ENCODE peak calls at places on chromosomes 3 and 15, in six cellular contexts. One of them, this sample, is unnamed.

GRCh38 chr3:127770671-127771370 is 51.5 kb downstream of the MGLL start:
- DNase-seq in IMR-90: no peak
- DNase-seq in HEK293T: no peak
- DNase-seq in HepG2: no peak
- DNase-seq in GM12878: no peak
- DNase-seq in K562: no peak
- DNase-seq in this sample: no peak

GRCh38 chr3:143811602-143812001 is 36.7 kb downstream of the SLC9A9 start:
- DNase-seq in IMR-90: no peak
- DNase-seq in HEK293T: no peak
- DNase-seq in HepG2: no peak
- DNase-seq in GM12878: no peak
- DNase-seq in K562: no peak
- DNase-seq in this sample: no peak

GRCh38 chr3:69203631-69204314 is 81.4 kb upstream of the LMOD3 start:
- DNase-seq in IMR-90: no peak
- DNase-seq in HEK293T: no peak
- DNase-seq in HepG2: no peak
- DNase-seq in GM12878: no peak
- DNase-seq in K562: no peak
- DNase-seq in this sample: no peak

GRCh38 chr3:195197764-195198423 is 73.1 kb downstream of the XXYLT1 start:
- DNase-seq in IMR-90: peak; percentile 90
- DNase-seq in HEK293T: no peak
- DNase-seq in HepG2: no peak
- DNase-seq in GM12878: no peak
- DNase-seq in K562: no peak
- DNase-seq in this sample: peak; percentile 42

GRCh38 chr3:179933872-179934271 is 102.9 kb downstream of the PEX5L start:
- DNase-seq in IMR-90: no peak
- DNase-seq in HEK293T: no peak
- DNase-seq in HepG2: no peak
- DNase-seq in GM12878: no peak
- DNase-seq in K562: no peak
- DNase-seq in this sample: no peak

GRCh38 chr15:35443376-35443775 is 102.6 kb downstream of the DPH6 start:
- DNase-seq in IMR-90: no peak
- DNase-seq in HEK293T: no peak
- DNase-seq in HepG2: no peak
- DNase-seq in GM12878: no peak
- DNase-seq in K562: no peak
- DNase-seq in this sample: no peak

GRCh38 chr3:178238179-178238578 is 298.1 kb upstream of the KCNMB2 start:
- DNase-seq in IMR-90: no peak
- DNase-seq in HEK293T: no peak
- DNase-seq in HepG2: no peak
- DNase-seq in GM12878: no peak
- DNase-seq in K562: no peak
- DNase-seq in this sample: no peak

GRCh38 chr15:69160976-69161877 is 792 bp downstream of the GLCE start:
- DNase-seq in IMR-90: peak; percentile 16
- DNase-seq in HEK293T: peak; percentile 37
- DNase-seq in HepG2: peak; percentile 30
- DNase-seq in GM12878: no peak
- DNase-seq in K562: peak; percentile 29
- DNase-seq in this sample: peak; percentile 48

GRCh38 chr3:9784876-9785443 is 7.3 kb downstream of the TADA3 start:
- DNase-seq in IMR-90: no peak
- DNase-seq in HEK293T: no peak
- DNase-seq in HepG2: no peak
- DNase-seq in GM12878: no peak
- DNase-seq in K562: no peak
- DNase-seq in this sample: no peak

GRCh38 chr3:96863129-96863740 is 48.8 kb downstream of the EPHA6 start:
- DNase-seq in IMR-90: peak; percentile 2
- DNase-seq in HEK293T: peak; percentile 28
- DNase-seq in HepG2: peak; percentile 28
- DNase-seq in GM12878: no peak
- DNase-seq in K562: no peak
- DNase-seq in this sample: peak; percentile 54

GRCh38 chr3:136437006-136437405 is 186.9 kb downstream of the PCCB start:
- DNase-seq in IMR-90: no peak
- DNase-seq in HEK293T: no peak
- DNase-seq in HepG2: no peak
- DNase-seq in GM12878: no peak
- DNase-seq in K562: peak; percentile 2
- DNase-seq in this sample: no peak

GRCh38 chr3:194475138-194475932 is 11.5 kb downstream of the ATP13A3 start:
- DNase-seq in IMR-90: peak; percentile 31
- DNase-seq in HEK293T: no peak
- DNase-seq in HepG2: no peak
- DNase-seq in GM12878: no peak
- DNase-seq in K562: no peak
- DNase-seq in this sample: no peak

GRCh38 chr3:108352176-108352575 is 55.8 kb downstream of the HHLA2 start:
- DNase-seq in IMR-90: no peak
- DNase-seq in HEK293T: no peak
- DNase-seq in HepG2: no peak
- DNase-seq in GM12878: no peak
- DNase-seq in K562: no peak
- DNase-seq in this sample: no peak

GRCh38 chr3:48466386-48467109 is 20.0 kb downstream of the ATRIP start:
- DNase-seq in IMR-90: no peak
- DNase-seq in HEK293T: no peak
- DNase-seq in HepG2: no peak
- DNase-seq in GM12878: no peak
- DNase-seq in K562: no peak
- DNase-seq in this sample: no peak

GRCh38 chr15:69414702-69415161 is 583 bp downstream of the KIF23 start:
- DNase-seq in IMR-90: peak; percentile 89
- DNase-seq in HEK293T: peak; percentile 61
- DNase-seq in HepG2: peak; percentile 74
- DNase-seq in GM12878: no peak
- DNase-seq in K562: peak; percentile 57
- DNase-seq in this sample: peak; percentile 83

GRCh38 chr3:128402998-128403397 is 63.7 kb downstream of the DNAJB8 start:
- DNase-seq in IMR-90: no peak
- DNase-seq in HEK293T: no peak
- DNase-seq in HepG2: no peak
- DNase-seq in GM12878: no peak
- DNase-seq in K562: no peak
- DNase-seq in this sample: no peak

GRCh38 chr3:23608650-23609049 is 197.1 kb upstream of the UBE2E1 start:
- DNase-seq in IMR-90: no peak
- DNase-seq in HEK293T: no peak
- DNase-seq in HepG2: no peak
- DNase-seq in GM12878: no peak
- DNase-seq in K562: no peak
- DNase-seq in this sample: no peak

GRCh38 chr15:96109820-96110219 is 220.7 kb upstream of the NR2F2 start:
- DNase-seq in IMR-90: no peak
- DNase-seq in HEK293T: no peak
- DNase-seq in HepG2: no peak
- DNase-seq in GM12878: no peak
- DNase-seq in K562: no peak
- DNase-seq in this sample: no peak

GRCh38 chr3:142224482-142225072 is 808 bp downstream of the GK5 start:
- DNase-seq in IMR-90: no peak
- DNase-seq in HEK293T: no peak
- DNase-seq in HepG2: no peak
- DNase-seq in GM12878: no peak
- DNase-seq in K562: no peak
- DNase-seq in this sample: no peak

GRCh38 chr3:186374370-186374769 is 12.3 kb upstream of the DGKG start:
- DNase-seq in IMR-90: no peak
- DNase-seq in HEK293T: no peak
- DNase-seq in HepG2: no peak
- DNase-seq in GM12878: no peak
- DNase-seq in K562: no peak
- DNase-seq in this sample: no peak

GRCh38 chr3:8575364-8576104 is 69.1 kb downstream of the SSUH2 start:
- DNase-seq in IMR-90: peak; percentile 51
- DNase-seq in HEK293T: no peak
- DNase-seq in HepG2: no peak
- DNase-seq in GM12878: no peak
- DNase-seq in K562: no peak
- DNase-seq in this sample: no peak

GRCh38 chr3:197420115-197420514 is 121.7 kb upstream of the DLG1 start:
- DNase-seq in IMR-90: no peak
- DNase-seq in HEK293T: no peak
- DNase-seq in HepG2: no peak
- DNase-seq in GM12878: no peak
- DNase-seq in K562: no peak
- DNase-seq in this sample: no peak

GRCh38 chr15:35519536-35520149 is 26.3 kb downstream of the DPH6 start:
- DNase-seq in IMR-90: peak; percentile 64
- DNase-seq in HEK293T: no peak
- DNase-seq in HepG2: peak; percentile 45
- DNase-seq in GM12878: peak; percentile 19
- DNase-seq in K562: peak; percentile 10
- DNase-seq in this sample: no peak

GRCh38 chr3:140296796-140297352 is 361.9 kb downstream of the CLSTN2 start:
- DNase-seq in IMR-90: no peak
- DNase-seq in HEK293T: no peak
- DNase-seq in HepG2: peak; percentile 9
- DNase-seq in GM12878: no peak
- DNase-seq in K562: no peak
- DNase-seq in this sample: no peak

DNA sequence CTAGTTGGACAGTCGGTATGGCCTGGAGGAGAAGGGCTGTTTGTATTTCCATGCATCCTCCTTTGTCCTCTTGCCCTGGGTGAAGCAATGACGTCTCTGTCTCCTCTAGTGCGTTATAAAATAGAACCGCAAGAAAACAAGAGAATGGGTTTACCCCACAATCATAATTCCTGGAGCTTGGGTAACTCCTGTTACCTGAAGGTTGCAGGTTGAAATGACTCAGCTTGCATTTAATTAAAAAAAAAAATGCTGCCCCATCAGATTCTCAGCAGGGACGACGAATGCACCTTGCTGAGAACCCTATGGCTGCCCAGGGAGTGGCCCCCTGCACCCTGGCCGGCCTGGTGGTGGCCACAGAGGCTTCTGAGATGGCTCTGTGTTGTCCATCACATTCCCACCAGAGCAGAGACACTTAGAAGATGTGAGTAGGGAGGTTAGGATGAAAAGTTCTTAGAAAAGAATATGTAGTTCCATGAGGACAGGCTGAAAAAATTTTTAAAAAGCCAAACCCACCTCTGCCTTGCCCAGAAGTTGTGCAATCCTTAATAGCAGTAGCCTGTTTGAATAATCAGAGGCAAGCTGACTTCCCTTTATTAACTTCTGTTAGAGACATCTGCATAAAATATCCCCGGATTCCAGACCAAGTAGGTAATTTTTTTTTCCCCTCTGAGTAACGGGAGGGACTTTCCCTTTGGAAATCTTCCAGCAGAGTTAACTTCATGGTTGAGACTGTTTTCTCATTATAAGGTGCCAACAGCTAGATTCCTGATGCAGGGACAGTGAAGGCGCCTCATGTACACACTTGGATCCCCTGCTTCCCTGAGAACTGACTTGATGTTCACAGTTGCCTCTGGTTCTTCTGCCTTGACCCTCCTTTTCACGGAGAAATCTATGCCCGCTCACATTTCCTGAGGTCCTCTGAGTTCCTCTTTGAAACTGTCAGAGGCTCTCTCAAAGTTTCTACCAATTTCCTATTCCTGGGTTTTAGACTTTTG is 227.9 kb upstream of the BHLHE40 start:
- DNase-seq in IMR-90: peak; percentile 87
- DNase-seq in HEK293T: no peak
- DNase-seq in HepG2: peak; percentile 25
- DNase-seq in GM12878: no peak
- DNase-seq in K562: no peak
- DNase-seq in this sample: peak; percentile 65
- TF ChIP-seq BHLHE40 in IMR-90: no peak
- TF ChIP-seq BHLHE40 in HEK293T: no peak
- TF ChIP-seq BHLHE40 in HepG2: no peak
- TF ChIP-seq BHLHE40 in GM12878: no peak
- TF ChIP-seq BHLHE40 in K562: no peak
- TF ChIP-seq BHLHE40 in this sample: no peak

GRCh38 chr15:50181983-50182232 is at the start of gene SLC27A2:
- DNase-seq in IMR-90: peak; percentile 4
- DNase-seq in HEK293T: no peak
- DNase-seq in HepG2: no peak
- DNase-seq in GM12878: no peak
- DNase-seq in K562: peak; percentile 87
- DNase-seq in this sample: peak; percentile 51

GRCh38 chr15:50181206-50181982 is 602 bp upstream of the SLC27A2 start:
- DNase-seq in IMR-90: no peak
- DNase-seq in HEK293T: no peak
- DNase-seq in HepG2: no peak
- DNase-seq in GM12878: no peak
- DNase-seq in K562: no peak
- DNase-seq in this sample: no peak

GRCh38 chr15:50183112-50183794 is 1.3 kb downstream of the SLC27A2 start:
- DNase-seq in IMR-90: no peak
- DNase-seq in HEK293T: no peak
- DNase-seq in HepG2: no peak
- DNase-seq in GM12878: no peak
- DNase-seq in K562: no peak
- DNase-seq in this sample: no peak

GRCh38 chr15:50180578-50180977 is 1.4 kb upstream of the SLC27A2 start:
- DNase-seq in IMR-90: no peak
- DNase-seq in HEK293T: no peak
- DNase-seq in HepG2: no peak
- DNase-seq in GM12878: no peak
- DNase-seq in K562: no peak
- DNase-seq in this sample: no peak

GRCh38 chr15:50182233-50183013 is 427 bp downstream of the SLC27A2 start:
- DNase-seq in IMR-90: peak; percentile 15
- DNase-seq in HEK293T: peak; percentile 41
- DNase-seq in HepG2: no peak
- DNase-seq in GM12878: no peak
- DNase-seq in K562: peak; percentile 50
- DNase-seq in this sample: peak; percentile 61
- TF ChIP-seq BHLHE40 in IMR-90: no peak
- TF ChIP-seq BHLHE40 in HEK293T: no peak
- TF ChIP-seq BHLHE40 in HepG2: no peak
- TF ChIP-seq BHLHE40 in GM12878: peak; percentile 69
- TF ChIP-seq BHLHE40 in K562: peak; percentile 44
- TF ChIP-seq BHLHE40 in this sample: no peak

DNA sequence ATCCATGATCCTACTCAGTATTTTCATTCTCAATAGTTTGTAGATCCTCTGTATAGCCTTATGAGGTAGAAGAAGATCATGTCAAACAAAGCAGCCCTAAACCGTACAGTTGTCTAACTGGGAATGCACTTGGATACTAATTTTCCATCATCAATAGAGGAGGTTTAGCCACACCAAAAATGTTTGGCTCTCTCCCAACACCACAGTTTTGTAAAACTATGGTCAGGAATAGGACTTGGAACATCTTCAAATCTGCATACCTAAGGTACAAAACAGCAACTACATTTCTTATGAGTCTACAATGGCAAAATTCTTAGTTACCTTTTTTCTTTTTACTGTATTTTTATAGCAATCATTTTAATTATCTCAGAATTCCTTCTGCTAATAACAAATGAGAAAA is 1001.6 kb downstream of the ROBO2 start:
- DNase-seq in IMR-90: peak; percentile 10
- DNase-seq in HEK293T: no peak
- DNase-seq in HepG2: no peak
- DNase-seq in GM12878: no peak
- DNase-seq in K562: no peak
- DNase-seq in this sample: no peak
- TF ChIP-seq BHLHE40 in IMR-90: no peak
- TF ChIP-seq BHLHE40 in HEK293T: no peak
- TF ChIP-seq BHLHE40 in HepG2: no peak
- TF ChIP-seq BHLHE40 in GM12878: no peak
- TF ChIP-seq BHLHE40 in K562: no peak
- TF ChIP-seq BHLHE40 in this sample: no peak

GRCh38 chr3:176939022-176939817 is 258.1 kb downstream of the TBL1XR1 start:
- DNase-seq in IMR-90: peak; percentile 86
- DNase-seq in HEK293T: peak; percentile 68
- DNase-seq in HepG2: peak; percentile 67
- DNase-seq in GM12878: peak; percentile 5
- DNase-seq in K562: peak; percentile 61
- DNase-seq in this sample: peak; percentile 69
- TF ChIP-seq BHLHE40 in IMR-90: no peak
- TF ChIP-seq BHLHE40 in HEK293T: no peak
- TF ChIP-seq BHLHE40 in HepG2: no peak
- TF ChIP-seq BHLHE40 in GM12878: no peak
- TF ChIP-seq BHLHE40 in K562: no peak
- TF ChIP-seq BHLHE40 in this sample: no peak